ENCODE peak calls at places on chromosomes 5 and 9, in eight cellular contexts. One of them, this sample, is unnamed. For H3K9me3, the result is how much of the 10 kb centered on the place peaks cover.

GRCh38 chr9:26165426-26165825 is 487.2 kb upstream of the TUSC1 start:
- DNase-seq in GM23248: no peak
- DNase-seq in PC-3: no peak
- DNase-seq in MM.1S: no peak
- DNase-seq in HCT116: no peak
- DNase-seq in OCI-LY7: no peak
- DNase-seq in hepatocyte: no peak
- DNase-seq in SK-N-SH: no peak
- DNase-seq in this sample: no peak

GRCh38 chr9:138082918-138083636 is 205.5 kb downstream of the CACNA1B start:
- DNase-seq in MM.1S: no peak
- DNase-seq in GM23248: no peak
- DNase-seq in PC-3: no peak
- DNase-seq in SK-N-SH: peak
- DNase-seq in HCT116: no peak
- DNase-seq in OCI-LY7: no peak
- DNase-seq in hepatocyte: no peak
- DNase-seq in this sample: no peak

GRCh38 chr5:118891252-118891651 is 97.1 kb downstream of the DTWD2 start:
- DNase-seq in MM.1S: no peak
- DNase-seq in OCI-LY7: no peak
- DNase-seq in HCT116: no peak
- DNase-seq in PC-3: no peak
- DNase-seq in SK-N-SH: no peak
- DNase-seq in hepatocyte: no peak
- DNase-seq in GM23248: no peak
- DNase-seq in this sample: no peak

GRCh38 chr9:120914410-120914809 is 12.2 kb downstream of the TRAF1 start:
- DNase-seq in PC-3: no peak
- DNase-seq in HCT116: no peak
- DNase-seq in GM23248: no peak
- DNase-seq in OCI-LY7: no peak
- DNase-seq in hepatocyte: no peak
- DNase-seq in MM.1S: no peak
- DNase-seq in SK-N-SH: no peak
- DNase-seq in this sample: no peak

GRCh38 chr9:134371731-134372130 is 45.5 kb downstream of the RXRA start:
- DNase-seq in GM23248: no peak
- DNase-seq in hepatocyte: no peak
- DNase-seq in OCI-LY7: no peak
- DNase-seq in SK-N-SH: no peak
- DNase-seq in PC-3: no peak
- DNase-seq in MM.1S: no peak
- DNase-seq in HCT116: no peak
- DNase-seq in this sample: no peak

GRCh38 chr5:179967489-179967888 is 59.8 kb upstream of the TBC1D9B start:
- DNase-seq in HCT116: no peak
- DNase-seq in OCI-LY7: no peak
- DNase-seq in hepatocyte: peak
- DNase-seq in PC-3: no peak
- DNase-seq in SK-N-SH: no peak
- DNase-seq in GM23248: no peak
- DNase-seq in MM.1S: peak
- DNase-seq in this sample: no peak

GRCh38 chr5:142063878-142064331 is 44.7 kb upstream of the NDFIP1 start:
- DNase-seq in MM.1S: no peak
- DNase-seq in OCI-LY7: no peak
- DNase-seq in SK-N-SH: peak
- DNase-seq in GM23248: peak
- DNase-seq in hepatocyte: peak
- DNase-seq in HCT116: no peak
- DNase-seq in PC-3: no peak
- DNase-seq in this sample: peak

GRCh38 chr9:134165357-134166315 is 1.3 kb upstream of the RNU6ATAC start:
- DNase-seq in hepatocyte: no peak
- DNase-seq in MM.1S: peak
- DNase-seq in HCT116: peak
- DNase-seq in GM23248: peak
- DNase-seq in PC-3: no peak
- DNase-seq in OCI-LY7: peak
- DNase-seq in SK-N-SH: peak
- DNase-seq in this sample: peak

GRCh38 chr5:120767171-120767820 is 303.2 kb downstream of the PRR16 start:
- DNase-seq in OCI-LY7: no peak
- DNase-seq in SK-N-SH: no peak
- DNase-seq in GM23248: peak
- DNase-seq in PC-3: peak
- DNase-seq in hepatocyte: no peak
- DNase-seq in HCT116: no peak
- DNase-seq in MM.1S: no peak
- DNase-seq in this sample: no peak

GRCh38 chr9:40914772-40915659 is 213.5 kb downstream of the FOXD4L6 start:
- DNase-seq in PC-3: no peak
- DNase-seq in SK-N-SH: no peak
- DNase-seq in MM.1S: no peak
- DNase-seq in hepatocyte: no peak
- DNase-seq in GM23248: no peak
- DNase-seq in HCT116: no peak
- DNase-seq in OCI-LY7: no peak
- DNase-seq in this sample: no peak
- H3K9me3 ChIP-seq in PC-3: under half
- H3K9me3 ChIP-seq in SK-N-SH: under half
- H3K9me3 ChIP-seq in MM.1S: under half
- H3K9me3 ChIP-seq in hepatocyte: under half
- H3K9me3 ChIP-seq in GM23248: under half
- H3K9me3 ChIP-seq in HCT116: under half
- H3K9me3 ChIP-seq in OCI-LY7: under half
- H3K9me3 ChIP-seq in this sample: under half

GRCh38 chr5:135566422-135567416 is 12.1 kb downstream of the CXCL14 start:
- DNase-seq in hepatocyte: no peak
- DNase-seq in OCI-LY7: no peak
- DNase-seq in MM.1S: no peak
- DNase-seq in PC-3: no peak
- DNase-seq in GM23248: no peak
- DNase-seq in SK-N-SH: no peak
- DNase-seq in HCT116: no peak
- DNase-seq in this sample: no peak

GRCh38 chr5:135564305-135564704 is 14.5 kb downstream of the CXCL14 start:
- DNase-seq in hepatocyte: no peak
- DNase-seq in MM.1S: no peak
- DNase-seq in PC-3: no peak
- DNase-seq in OCI-LY7: no peak
- DNase-seq in GM23248: no peak
- DNase-seq in SK-N-SH: no peak
- DNase-seq in HCT116: no peak
- DNase-seq in this sample: no peak

GRCh38 chr5:135567661-135568060 is 11.1 kb downstream of the CXCL14 start:
- DNase-seq in OCI-LY7: no peak
- DNase-seq in SK-N-SH: no peak
- DNase-seq in hepatocyte: no peak
- DNase-seq in PC-3: no peak
- DNase-seq in HCT116: no peak
- DNase-seq in MM.1S: no peak
- DNase-seq in GM23248: no peak
- DNase-seq in this sample: no peak

GRCh38 chr5:135565256-135565655 is 13.5 kb downstream of the CXCL14 start:
- DNase-seq in GM23248: peak
- DNase-seq in MM.1S: no peak
- DNase-seq in SK-N-SH: no peak
- DNase-seq in PC-3: no peak
- DNase-seq in HCT116: no peak
- DNase-seq in hepatocyte: no peak
- DNase-seq in OCI-LY7: no peak
- DNase-seq in this sample: no peak

GRCh38 chr5:135565691-135566421 is 12.9 kb downstream of the CXCL14 start:
- DNase-seq in HCT116: peak
- DNase-seq in SK-N-SH: peak
- DNase-seq in MM.1S: peak
- DNase-seq in hepatocyte: peak
- DNase-seq in GM23248: peak
- DNase-seq in PC-3: peak
- DNase-seq in OCI-LY7: peak
- DNase-seq in this sample: peak
- TF ChIP-seq EZH2phosphoT487 in HCT116: no peak
- TF ChIP-seq EZH2phosphoT487 in SK-N-SH: no peak
- TF ChIP-seq EZH2phosphoT487 in MM.1S: no peak
- TF ChIP-seq EZH2phosphoT487 in hepatocyte: no peak
- TF ChIP-seq EZH2phosphoT487 in GM23248: no peak
- TF ChIP-seq EZH2phosphoT487 in PC-3: no peak
- TF ChIP-seq EZH2phosphoT487 in OCI-LY7: no peak
- TF ChIP-seq EZH2phosphoT487 in this sample: no peak

DNA sequence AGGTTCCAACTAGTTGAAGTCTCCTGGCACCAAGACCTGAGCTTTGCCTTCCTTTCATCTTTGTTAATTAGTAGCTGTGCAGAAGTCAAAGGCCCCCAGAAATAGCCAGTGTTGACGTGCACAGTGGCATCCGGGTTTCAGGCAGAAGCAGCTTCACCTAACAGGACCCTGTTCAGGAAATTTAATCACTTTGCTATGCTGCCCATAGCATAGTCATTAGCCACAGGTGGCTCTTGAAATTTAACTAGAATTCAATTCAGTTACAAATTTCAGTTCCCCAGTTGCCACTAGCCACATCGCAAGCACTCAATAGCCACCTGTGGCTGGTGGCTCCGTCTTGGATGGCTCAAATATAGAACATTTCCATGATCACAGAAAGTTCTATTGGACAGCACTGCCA is 179.1 kb downstream of the GOLPH3 start:
- DNase-seq in OCI-LY7: peak
- DNase-seq in MM.1S: peak
- DNase-seq in HCT116: no peak
- DNase-seq in hepatocyte: no peak
- DNase-seq in GM23248: no peak
- DNase-seq in PC-3: no peak
- DNase-seq in SK-N-SH: no peak
- DNase-seq in this sample: no peak
- H3K4me2 ChIP-seq in OCI-LY7: peak
- H3K4me2 ChIP-seq in MM.1S: no peak
- H3K4me2 ChIP-seq in HCT116: no peak
- H3K4me2 ChIP-seq in hepatocyte: no peak
- H3K4me2 ChIP-seq in GM23248: no peak
- H3K4me2 ChIP-seq in PC-3: no peak
- H3K4me2 ChIP-seq in SK-N-SH: no peak
- H3K4me2 ChIP-seq in this sample: no peak

GRCh38 chr5:150945501-150945900 is 40.7 kb upstream of the ZNF300 start:
- DNase-seq in MM.1S: no peak
- DNase-seq in GM23248: peak
- DNase-seq in HCT116: no peak
- DNase-seq in OCI-LY7: no peak
- DNase-seq in hepatocyte: no peak
- DNase-seq in SK-N-SH: no peak
- DNase-seq in PC-3: no peak
- DNase-seq in this sample: no peak
- H3K9me3 ChIP-seq in MM.1S: under half
- H3K9me3 ChIP-seq in GM23248: under half
- H3K9me3 ChIP-seq in HCT116: under half
- H3K9me3 ChIP-seq in OCI-LY7: under half
- H3K9me3 ChIP-seq in hepatocyte: under half
- H3K9me3 ChIP-seq in SK-N-SH: under half
- H3K9me3 ChIP-seq in PC-3: half or more
- H3K9me3 ChIP-seq in this sample: under half

GRCh38 chr9:86054695-86055094 is 44.7 kb downstream of the GOLM1 start:
- DNase-seq in PC-3: no peak
- DNase-seq in GM23248: no peak
- DNase-seq in hepatocyte: no peak
- DNase-seq in MM.1S: no peak
- DNase-seq in OCI-LY7: no peak
- DNase-seq in HCT116: no peak
- DNase-seq in SK-N-SH: no peak
- DNase-seq in this sample: no peak
- TF ChIP-seq EZH2phosphoT487 in PC-3: no peak
- TF ChIP-seq EZH2phosphoT487 in GM23248: no peak
- TF ChIP-seq EZH2phosphoT487 in hepatocyte: no peak
- TF ChIP-seq EZH2phosphoT487 in MM.1S: no peak
- TF ChIP-seq EZH2phosphoT487 in OCI-LY7: no peak
- TF ChIP-seq EZH2phosphoT487 in HCT116: no peak
- TF ChIP-seq EZH2phosphoT487 in SK-N-SH: no peak
- TF ChIP-seq EZH2phosphoT487 in this sample: no peak

GRCh38 chr5:36459191-36460135 is 146.9 kb upstream of the SLC1A3 start:
- DNase-seq in GM23248: no peak
- DNase-seq in hepatocyte: no peak
- DNase-seq in MM.1S: peak
- DNase-seq in HCT116: peak
- DNase-seq in PC-3: peak
- DNase-seq in OCI-LY7: peak
- DNase-seq in SK-N-SH: no peak
- DNase-seq in this sample: no peak
- H3K4me2 ChIP-seq in GM23248: no peak
- H3K4me2 ChIP-seq in hepatocyte: peak
- H3K4me2 ChIP-seq in MM.1S: peak
- H3K4me2 ChIP-seq in HCT116: no peak
- H3K4me2 ChIP-seq in PC-3: peak
- H3K4me2 ChIP-seq in OCI-LY7: no peak
- H3K4me2 ChIP-seq in SK-N-SH: no peak
- H3K4me2 ChIP-seq in this sample: no peak

DNA sequence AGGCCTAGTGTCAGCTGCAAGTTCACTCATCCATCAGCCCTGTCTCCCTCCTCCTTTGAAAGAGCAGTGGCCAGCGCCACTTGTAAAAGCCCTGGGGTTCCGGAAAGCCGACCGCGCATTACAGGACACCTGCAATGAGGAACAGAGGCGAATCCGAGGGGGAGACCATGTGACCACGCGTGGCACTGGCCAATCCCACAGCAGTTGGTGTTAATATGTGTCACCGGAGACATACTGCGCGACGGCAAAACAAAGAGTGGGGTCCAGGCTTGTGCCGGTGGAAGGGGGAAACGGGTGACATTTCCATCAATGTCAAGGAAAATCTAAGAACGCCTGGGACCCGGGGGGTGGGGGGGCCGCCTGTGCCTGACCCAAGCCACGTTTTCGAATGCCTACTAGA is 480.8 kb downstream of the SPATA31A7 start:
- DNase-seq in MM.1S: no peak
- DNase-seq in HCT116: no peak
- DNase-seq in PC-3: no peak
- DNase-seq in hepatocyte: no peak
- DNase-seq in SK-N-SH: no peak
- DNase-seq in OCI-LY7: no peak
- DNase-seq in GM23248: no peak
- DNase-seq in this sample: no peak
- H3K9me3 ChIP-seq in MM.1S: under half
- H3K9me3 ChIP-seq in HCT116: under half
- H3K9me3 ChIP-seq in PC-3: under half
- H3K9me3 ChIP-seq in hepatocyte: under half
- H3K9me3 ChIP-seq in SK-N-SH: under half
- H3K9me3 ChIP-seq in OCI-LY7: under half
- H3K9me3 ChIP-seq in GM23248: under half
- H3K9me3 ChIP-seq in this sample: under half

DNA sequence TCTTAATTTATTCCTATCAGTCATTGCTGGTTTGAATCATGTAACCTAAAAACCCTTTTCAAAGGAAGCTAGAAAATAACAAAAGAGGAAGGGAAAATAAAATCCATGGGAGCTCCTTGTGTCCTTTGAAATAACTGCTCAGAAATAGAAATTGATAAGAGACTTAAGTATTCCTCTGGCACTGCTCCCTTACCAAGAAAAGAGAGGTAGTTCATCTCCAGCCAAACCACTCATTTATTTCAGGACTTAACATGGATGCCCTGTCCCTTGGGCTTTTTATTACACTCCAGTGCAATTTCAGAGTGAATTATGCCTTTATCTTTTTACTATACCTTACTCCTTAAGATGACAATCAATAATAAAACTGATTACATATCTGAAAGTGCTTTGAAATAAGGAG is 61.0 kb downstream of the MUSK start:
- DNase-seq in OCI-LY7: no peak
- DNase-seq in GM23248: no peak
- DNase-seq in SK-N-SH: no peak
- DNase-seq in hepatocyte: no peak
- DNase-seq in PC-3: no peak
- DNase-seq in MM.1S: no peak
- DNase-seq in HCT116: no peak
- DNase-seq in this sample: no peak
- TF ChIP-seq EZH2phosphoT487 in OCI-LY7: no peak
- TF ChIP-seq EZH2phosphoT487 in GM23248: no peak
- TF ChIP-seq EZH2phosphoT487 in SK-N-SH: no peak
- TF ChIP-seq EZH2phosphoT487 in hepatocyte: no peak
- TF ChIP-seq EZH2phosphoT487 in PC-3: no peak
- TF ChIP-seq EZH2phosphoT487 in MM.1S: no peak
- TF ChIP-seq EZH2phosphoT487 in HCT116: no peak
- TF ChIP-seq EZH2phosphoT487 in this sample: no peak